ENCODE peak calls at places on chromosomes 16 and 17, in eight cellular contexts. N is CD4-positive, alpha-beta memory T cell; R is MM.1S; H is HL-60; U is psoas muscle; X is tibial artery; L is Karpas-422; G is choroid plexus epithelial cell. O is an unnamed sample.

GRCh38 chr16:88895335-88895734 is 28.9 kb upstream of the PABPN1L start:
- DNase-seq in U (no peak), H (no peak), L (no peak), R (no peak), X (no peak), G (no peak), N (no peak), O (no peak)

GRCh38 chr17:1273492-1274242 is 3.4 kb downstream of the BHLHA9 start:
- DNase-seq in R (no peak), X (no peak), N (no peak), U (no peak), G (no peak), L (no peak), H (no peak), O (no peak)

GRCh38 chr17:68290268-68290954 is 516 bp downstream of the SLC16A6 start:
- DNase-seq in H (no peak), L (peak), U (peak), R (peak), X (no peak), G (peak), N (peak), O (peak)

GRCh38 chr17:48719642-48720262 is 2.6 kb downstream of the PRAC1 start:
- DNase-seq in R (no peak), U (no peak), G (no peak), X (no peak), L (no peak), N (no peak), H (no peak), O (no peak)

GRCh38 chr17:17042381-17042736 is at the start of gene MPRIP:
- DNase-seq in N (no peak), R (no peak), U (no peak), X (no peak), H (no peak), L (no peak), G (no peak), O (no peak)

GRCh38 chr16:51374346-51374745 is 223.3 kb upstream of the SALL1 start:
- DNase-seq in H (no peak), G (peak), U (no peak), X (no peak), R (no peak), L (no peak), N (no peak), O (no peak)

GRCh38 chr16:56931769-56932587 is at the start of gene HERPUD1:
- DNase-seq in G (peak), H (peak), N (peak), U (peak), L (peak), R (peak), X (peak), O (peak)

GRCh38 chr16:68470461-68471150 is 22.3 kb upstream of the SMPD3 start:
- DNase-seq in U (no peak), X (peak), R (peak), G (no peak), N (no peak), H (peak), L (peak), O (peak)

GRCh38 chr17:55264640-55265298 is at the start of gene HLF:
- DNase-seq in X (peak), N (peak), L (no peak), U (peak), H (peak), R (peak), G (peak), O (peak)

GRCh38 chr16:4317471-4318170 is 1.8 kb downstream of the GLIS2 start:
- DNase-seq in L (no peak), G (no peak), N (peak), R (no peak), U (peak), X (peak), H (no peak), O (peak)

GRCh38 chr17:48752399-48753288 is 24.1 kb upstream of the HOXB13 start:
- DNase-seq in U (no peak), H (no peak), R (no peak), N (no peak), G (no peak), X (no peak), L (no peak), O (peak)

GRCh38 chr17:76384222-76384986 is at the start of gene SPHK1:
- DNase-seq in U (peak), X (peak), L (peak), N (no peak), H (no peak), R (peak), G (peak), O (peak)

GRCh38 chr16:35186045-35186759 is 1726.8 kb downstream of the TP53TG3F start:
- DNase-seq in N (no peak), G (no peak), R (no peak), H (no peak), X (no peak), U (no peak), L (no peak), O (no peak)

GRCh38 chr17:78919816-78920516 is 5.2 kb downstream of the TIMP2 start:
- DNase-seq in U (peak), H (no peak), X (no peak), G (no peak), N (no peak), R (no peak), L (no peak), O (no peak)

GRCh38 chr17:61401280-61402072 is 1.8 kb downstream of the TBX2 start:
- DNase-seq in L (no peak), G (no peak), H (no peak), N (no peak), U (no peak), R (no peak), X (peak), O (no peak)

GRCh38 chr17:66400698-66401097 is 98.3 kb downstream of the PRKCA start:
- DNase-seq in G (no peak), L (no peak), H (no peak), N (no peak), R (peak), X (no peak), U (no peak), O (no peak)

GRCh38 chr17:83080641-83081560 is 1.5 kb downstream of the METRNL start:
- DNase-seq in L (peak), U (no peak), G (peak), N (no peak), H (no peak), R (no peak), X (peak), O (peak)

GRCh38 chr17:57976594-57976993 is 11.5 kb downstream of the VEZF1 start:
- DNase-seq in H (no peak), X (no peak), L (no peak), U (no peak), R (no peak), G (no peak), N (no peak), O (no peak)

GRCh38 chr16:83717814-83718213 is 90.0 kb upstream of the HSBP1 start:
- DNase-seq in G (peak), U (no peak), X (no peak), N (no peak), H (no peak), L (no peak), R (no peak), O (no peak)

GRCh38 chr16:46900464-46901235 is 16.5 kb downstream of the GPT2 start:
- DNase-seq in G (no peak), H (no peak), U (no peak), R (no peak), L (no peak), X (no peak), N (no peak), O (no peak)

GRCh38 chr17:79504181-79504605 is 106.7 kb downstream of the RBFOX3 start:
- DNase-seq in R (no peak), H (no peak), U (no peak), G (no peak), X (no peak), L (no peak), N (no peak), O (no peak)

GRCh38 chr16:50457979-50458461 is 89.2 kb upstream of the BRD7 start:
- DNase-seq in N (no peak), H (no peak), U (no peak), L (no peak), R (no peak), X (no peak), G (no peak), O (no peak)

GRCh38 chr16:81405702-81406113 is 38.9 kb upstream of the CMIP start:
- DNase-seq in L (no peak), G (peak), X (peak), R (no peak), N (no peak), U (no peak), H (no peak), O (no peak)

GRCh38 chr16:69703638-69704037 is 22.7 kb downstream of the NQO1 start:
- DNase-seq in R (no peak), L (no peak), H (no peak), N (no peak), X (no peak), U (no peak), G (peak), O (no peak)

GRCh38 chr16:30053376-30054015 is 12.1 kb upstream of the ALDOA start:
- DNase-seq in L (no peak), N (no peak), H (no peak), X (no peak), U (no peak), R (no peak), G (peak), O (no peak)

GRCh38 chr17:48613862-48614694 is 1.0 kb downstream of the HOXB8 start:
- DNase-seq in X (no peak), L (no peak), U (no peak), N (no peak), H (no peak), G (no peak), R (no peak), O (no peak)

GRCh38 chr17:81415681-81416080 is 20.4 kb downstream of the BAHCC1 start:
- DNase-seq in G (no peak), N (no peak), L (no peak), R (no peak), U (no peak), X (no peak), H (no peak), O (no peak)
- H3K4me3 ChIP-seq in G (no peak), N (no peak), L (no peak), R (no peak), U (no peak), X (no peak), H (no peak), O (no peak)

GRCh38 chr17:43359469-43360105 is 39.2 kb upstream of the ARL4D start:
- DNase-seq in G (no peak), U (no peak), N (no peak), L (no peak), R (no peak), X (no peak), H (no peak), O (no peak)
- H3K4me3 ChIP-seq in G (peak), U (peak), N (peak), L (peak), R (peak), X (peak), H (peak), O (peak)

DNA sequence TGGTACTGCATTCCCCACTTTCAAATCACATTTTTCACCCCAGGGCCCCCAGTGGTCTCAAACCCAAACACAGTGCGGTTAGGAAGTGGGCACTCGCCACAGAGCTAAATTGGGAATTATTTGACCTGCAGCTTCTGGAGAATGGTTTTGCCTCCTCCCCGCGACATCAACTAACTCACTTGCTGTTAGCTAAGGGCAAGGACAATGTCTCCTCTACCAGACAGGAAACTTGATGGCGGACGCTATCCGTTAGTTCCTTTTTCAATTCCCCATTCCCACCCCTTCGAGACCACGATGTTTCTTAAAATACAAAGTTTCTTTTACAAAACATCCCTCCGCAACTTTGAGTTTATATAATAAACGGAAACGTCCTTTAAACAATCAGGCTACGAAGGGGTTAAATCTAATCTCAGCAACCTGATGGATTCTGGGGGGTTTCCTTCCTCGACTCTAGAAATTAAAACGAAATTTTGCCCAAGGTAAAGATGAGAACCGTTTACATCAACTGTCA is 494 bp upstream of the KAT7 start:
- DNase-seq in X (no peak), H (no peak), G (no peak), U (no peak), R (peak), N (peak), L (no peak), O (no peak)
- H3K4me3 ChIP-seq in X (peak), H (peak), G (peak), U (peak), R (peak), N (peak), L (peak), O (peak)

GRCh38 chr16:31700200-31700529 is 172.5 kb downstream of the AHSP start:
- DNase-seq in G (peak), N (no peak), U (no peak), H (no peak), L (no peak), X (no peak), R (no peak), O (no peak)

GRCh38 chr16:31702796-31703195 is 170.8 kb upstream of the ZNF267 start:
- DNase-seq in R (no peak), H (no peak), N (no peak), L (peak), U (no peak), G (no peak), X (no peak), O (no peak)

GRCh38 chr16:31700530-31701388 is 172.8 kb upstream of the ZNF267 start:
- DNase-seq in L (peak), X (no peak), U (peak), H (no peak), N (peak), R (peak), G (peak), O (peak)

GRCh38 chr16:31703526-31704128 is 170.0 kb upstream of the ZNF267 start:
- DNase-seq in N (no peak), X (no peak), G (no peak), L (peak), R (no peak), U (no peak), H (no peak), O (no peak)

DNA sequence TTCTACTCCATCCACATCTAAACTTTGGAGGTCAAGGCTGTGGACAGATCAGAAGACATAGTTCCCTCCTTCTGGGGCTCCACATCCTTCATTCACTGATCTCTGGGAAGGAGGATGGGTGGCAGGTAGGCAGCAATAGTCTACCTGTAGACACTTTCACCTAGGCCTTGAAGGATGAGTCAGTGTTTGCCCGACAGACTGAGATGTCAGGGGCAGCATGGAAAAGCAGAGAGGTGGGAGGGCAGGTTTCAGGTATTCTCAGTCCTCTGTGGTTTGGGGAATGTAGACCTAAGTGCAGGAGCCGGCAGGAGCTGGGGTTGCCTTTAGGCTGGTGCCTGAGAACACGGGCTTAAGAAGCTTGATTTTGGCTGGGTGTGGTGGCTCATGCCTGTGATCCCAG is 171.9 kb upstream of the ZNF267 start:
- DNase-seq in L (no peak), H (no peak), X (no peak), N (no peak), R (no peak), G (no peak), U (no peak), O (no peak)
- H3K4me3 ChIP-seq in L (peak), H (no peak), X (no peak), N (peak), R (no peak), G (no peak), U (no peak), O (peak)

GRCh38 chr17:63137163-63137562 is 171.1 kb downstream of the TANC2 start:
- DNase-seq in R (no peak), X (no peak), U (no peak), L (no peak), G (no peak), H (no peak), N (no peak), O (no peak)

GRCh38 chr17:63138713-63139112 is 172.7 kb downstream of the TANC2 start:
- DNase-seq in X (no peak), R (no peak), G (peak), N (no peak), U (no peak), L (no peak), H (no peak), O (no peak)

GRCh38 chr17:63134867-63135266 is 168.8 kb downstream of the TANC2 start:
- DNase-seq in G (no peak), X (no peak), U (no peak), R (no peak), H (no peak), L (no peak), N (no peak), O (no peak)

GRCh38 chr17:63139356-63139755 is 173.3 kb downstream of the TANC2 start:
- DNase-seq in U (peak), G (no peak), N (no peak), X (no peak), R (no peak), L (no peak), H (no peak), O (no peak)

DNA sequence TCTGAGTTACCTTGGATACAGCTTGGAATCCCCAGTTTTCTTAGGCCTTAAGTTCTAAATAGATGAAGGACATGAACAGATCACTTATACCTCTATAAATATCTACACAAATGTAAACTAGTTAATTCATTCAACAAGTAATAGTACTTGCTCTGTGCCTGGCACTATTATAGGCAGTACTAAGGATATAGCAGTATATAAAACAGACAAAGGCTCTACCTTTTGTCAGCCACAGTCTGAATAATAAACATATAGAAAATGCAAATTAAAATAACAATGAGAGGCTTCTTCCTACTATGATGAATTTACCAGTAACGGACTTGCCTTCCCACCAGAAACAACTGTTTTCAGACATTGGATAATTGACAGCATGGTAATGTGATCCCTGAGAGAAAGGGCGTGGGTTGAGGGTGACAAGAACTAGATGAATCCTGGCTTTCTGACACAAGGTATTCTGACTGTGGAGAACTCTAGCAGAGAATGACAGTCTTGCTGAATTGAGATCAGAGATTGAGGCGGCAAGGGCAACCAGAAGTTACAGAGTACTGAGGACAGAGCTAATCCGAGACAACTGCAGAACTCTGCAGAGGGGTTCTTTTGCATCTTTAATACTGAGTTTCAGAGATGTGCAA is 170.5 kb downstream of the TANC2 start:
- DNase-seq in H (no peak), R (no peak), X (no peak), N (no peak), L (no peak), G (no peak), U (no peak), O (no peak)
- H3K4me3 ChIP-seq in H (no peak), R (no peak), X (no peak), N (no peak), L (no peak), G (no peak), U (no peak), O (no peak)

GRCh38 chr16:84999200-84999599 is 12.1 kb downstream of the ZDHHC7 start:
- DNase-seq in N (no peak), X (no peak), G (peak), U (no peak), L (no peak), H (no peak), R (no peak), O (no peak)
- H3K4me3 ChIP-seq in N (no peak), X (no peak), G (no peak), U (no peak), L (no peak), H (no peak), R (no peak), O (no peak)

GRCh38 chr16:8621572-8622314 is at the start of gene METTL22:
- DNase-seq in H (peak), L (peak), U (peak), R (peak), G (peak), N (peak), X (peak), O (peak)
- H3K4me3 ChIP-seq in H (peak), L (peak), U (peak), R (peak), G (peak), N (peak), X (peak), O (peak)

O was measured in upper lobe of right lung.